ENCODE peak calls at places on chromosome 11, in four cellular contexts. One of them, this sample, is unnamed.

GRCh38 chr11:7579226-7579825 is 65.5 kb downstream of the PPFIBP2 start:
- DNase-seq in RCC 7860: no peak
- DNase-seq in LoVo: no peak
- DNase-seq in non-pigmented ciliary epithelial cell: no peak
- DNase-seq in this sample: no peak

GRCh38 chr11:267491-267994 is 10.7 kb upstream of the NLRP6 start:
- DNase-seq in RCC 7860: no peak
- DNase-seq in LoVo: peak
- DNase-seq in non-pigmented ciliary epithelial cell: no peak
- DNase-seq in this sample: peak

GRCh38 chr11:94845622-94846021 is 77.5 kb downstream of the AMOTL1 start:
- DNase-seq in RCC 7860: no peak
- DNase-seq in LoVo: no peak
- DNase-seq in non-pigmented ciliary epithelial cell: no peak
- DNase-seq in this sample: no peak

GRCh38 chr11:120001161-120002135 is 136.5 kb downstream of the TRIM29 start:
- DNase-seq in RCC 7860: no peak
- DNase-seq in LoVo: no peak
- DNase-seq in non-pigmented ciliary epithelial cell: no peak
- DNase-seq in this sample: no peak

GRCh38 chr11:77115181-77115611 is 12.6 kb downstream of the OMP start:
- DNase-seq in RCC 7860: no peak
- DNase-seq in LoVo: no peak
- DNase-seq in non-pigmented ciliary epithelial cell: no peak
- DNase-seq in this sample: no peak

GRCh38 chr11:118536726-118537125 is 5.7 kb downstream of the TMEM25 start:
- DNase-seq in RCC 7860: no peak
- DNase-seq in LoVo: no peak
- DNase-seq in non-pigmented ciliary epithelial cell: no peak
- DNase-seq in this sample: no peak

GRCh38 chr11:118232659-118233058 is 7.8 kb upstream of the JAML start:
- DNase-seq in RCC 7860: no peak
- DNase-seq in LoVo: no peak
- DNase-seq in non-pigmented ciliary epithelial cell: no peak
- DNase-seq in this sample: no peak

GRCh38 chr11:3165152-3165705 is at the start of gene OSBPL5:
- DNase-seq in RCC 7860: peak
- DNase-seq in LoVo: peak
- DNase-seq in non-pigmented ciliary epithelial cell: no peak
- DNase-seq in this sample: peak

GRCh38 chr11:19242184-19242932 is 1.6 kb upstream of the E2F8 start:
- DNase-seq in RCC 7860: no peak
- DNase-seq in LoVo: no peak
- DNase-seq in non-pigmented ciliary epithelial cell: no peak
- DNase-seq in this sample: no peak

GRCh38 chr11:48011125-48012050 is 31.0 kb downstream of the PTPRJ start:
- DNase-seq in RCC 7860: no peak
- DNase-seq in LoVo: no peak
- DNase-seq in non-pigmented ciliary epithelial cell: no peak
- DNase-seq in this sample: no peak

GRCh38 chr11:45142241-45142885 is 4.1 kb upstream of the PRDM11 start:
- DNase-seq in RCC 7860: no peak
- DNase-seq in LoVo: no peak
- DNase-seq in non-pigmented ciliary epithelial cell: no peak
- DNase-seq in this sample: no peak

GRCh38 chr11:127998421-127998820 is 588.9 kb downstream of the ETS1 start:
- DNase-seq in RCC 7860: no peak
- DNase-seq in LoVo: no peak
- DNase-seq in non-pigmented ciliary epithelial cell: no peak
- DNase-seq in this sample: no peak

GRCh38 chr11:27443746-27444465 is 28.7 kb downstream of the LGR4 start:
- DNase-seq in RCC 7860: no peak
- DNase-seq in LoVo: no peak
- DNase-seq in non-pigmented ciliary epithelial cell: no peak
- DNase-seq in this sample: no peak

GRCh38 chr11:83816572-83817187 is 530.5 kb upstream of the CCDC90B start:
- DNase-seq in RCC 7860: no peak
- DNase-seq in LoVo: peak
- DNase-seq in non-pigmented ciliary epithelial cell: no peak
- DNase-seq in this sample: peak

GRCh38 chr11:115304774-115305472 is 199.3 kb downstream of the CADM1 start:
- DNase-seq in RCC 7860: peak
- DNase-seq in LoVo: no peak
- DNase-seq in non-pigmented ciliary epithelial cell: no peak
- DNase-seq in this sample: no peak

GRCh38 chr11:20247540-20248138 is 87.4 kb upstream of the DBX1 start:
- DNase-seq in RCC 7860: no peak
- DNase-seq in LoVo: no peak
- DNase-seq in non-pigmented ciliary epithelial cell: no peak
- DNase-seq in this sample: no peak

GRCh38 chr11:33560729-33561128 is 139.9 kb downstream of the C11orf91 start:
- DNase-seq in RCC 7860: no peak
- DNase-seq in LoVo: no peak
- DNase-seq in non-pigmented ciliary epithelial cell: no peak
- DNase-seq in this sample: no peak

GRCh38 chr11:69864589-69864929 is 45.3 kb upstream of the FGF3 start:
- DNase-seq in RCC 7860: no peak
- DNase-seq in LoVo: no peak
- DNase-seq in non-pigmented ciliary epithelial cell: no peak
- DNase-seq in this sample: no peak

GRCh38 chr11:65506770-65507485 is 8.1 kb downstream of the MALAT1 start:
- DNase-seq in RCC 7860: no peak
- DNase-seq in LoVo: peak
- DNase-seq in non-pigmented ciliary epithelial cell: no peak
- DNase-seq in this sample: no peak

GRCh38 chr11:26541870-26542269 is 30.2 kb downstream of the MUC15 start:
- DNase-seq in RCC 7860: no peak
- DNase-seq in LoVo: no peak
- DNase-seq in non-pigmented ciliary epithelial cell: no peak
- DNase-seq in this sample: no peak

GRCh38 chr11:117970400-117971024 is 15.7 kb upstream of the IL10RA start:
- DNase-seq in RCC 7860: peak
- DNase-seq in LoVo: peak
- DNase-seq in non-pigmented ciliary epithelial cell: no peak
- DNase-seq in this sample: peak

GRCh38 chr11:116895053-116895757 is 57.8 kb upstream of the APOA1 start:
- DNase-seq in RCC 7860: no peak
- DNase-seq in LoVo: no peak
- DNase-seq in non-pigmented ciliary epithelial cell: no peak
- DNase-seq in this sample: no peak

GRCh38 chr11:33376331-33377099 is 119.3 kb downstream of the HIPK3 start:
- DNase-seq in RCC 7860: no peak
- DNase-seq in LoVo: no peak
- DNase-seq in non-pigmented ciliary epithelial cell: no peak
- DNase-seq in this sample: no peak

GRCh38 chr11:74185695-74186094 is 14.6 kb downstream of the PPME1 start:
- DNase-seq in RCC 7860: no peak
- DNase-seq in LoVo: no peak
- DNase-seq in non-pigmented ciliary epithelial cell: peak
- DNase-seq in this sample: no peak

GRCh38 chr11:11884774-11885481 is 43.2 kb downstream of the USP47 start:
- DNase-seq in RCC 7860: no peak
- DNase-seq in LoVo: no peak
- DNase-seq in non-pigmented ciliary epithelial cell: no peak
- DNase-seq in this sample: no peak

GRCh38 chr11:87030458-87031054 is 7.2 kb upstream of the TMEM135 start:
- DNase-seq in RCC 7860: peak
- DNase-seq in LoVo: no peak
- DNase-seq in non-pigmented ciliary epithelial cell: no peak
- DNase-seq in this sample: no peak

GRCh38 chr11:68051191-68052136 is 12.6 kb downstream of the TCIRG1 start:
- DNase-seq in RCC 7860: no peak
- DNase-seq in LoVo: no peak
- DNase-seq in non-pigmented ciliary epithelial cell: no peak
- DNase-seq in this sample: no peak

GRCh38 chr11:120523196-120523595 is 11.6 kb downstream of the GRIK4 start:
- DNase-seq in RCC 7860: no peak
- DNase-seq in LoVo: no peak
- DNase-seq in non-pigmented ciliary epithelial cell: no peak
- DNase-seq in this sample: no peak

GRCh38 chr11:84824624-84825023 is 802.5 kb downstream of the DLG2 start:
- DNase-seq in RCC 7860: no peak
- DNase-seq in LoVo: no peak
- DNase-seq in non-pigmented ciliary epithelial cell: no peak
- DNase-seq in this sample: no peak

GRCh38 chr11:2287102-2287501 is 14.6 kb downstream of the C11orf21 start:
- DNase-seq in RCC 7860: no peak
- DNase-seq in LoVo: no peak
- DNase-seq in non-pigmented ciliary epithelial cell: no peak
- DNase-seq in this sample: peak

GRCh38 chr11:92211576-92212167 is 12.9 kb upstream of the FAT3 start:
- DNase-seq in RCC 7860: no peak
- DNase-seq in LoVo: no peak
- DNase-seq in non-pigmented ciliary epithelial cell: no peak
- DNase-seq in this sample: no peak

GRCh38 chr11:12824281-12825041 is 150.2 kb downstream of the TEAD1 start:
- DNase-seq in RCC 7860: no peak
- DNase-seq in LoVo: no peak
- DNase-seq in non-pigmented ciliary epithelial cell: no peak
- DNase-seq in this sample: no peak

GRCh38 chr11:71256080-71256479 is 3.7 kb upstream of the SHANK2 start:
- DNase-seq in RCC 7860: no peak
- DNase-seq in LoVo: no peak
- DNase-seq in non-pigmented ciliary epithelial cell: no peak
- DNase-seq in this sample: no peak

GRCh38 chr11:34052608-34053160 is 1.2 kb downstream of the CAPRIN1 start:
- DNase-seq in RCC 7860: no peak
- DNase-seq in LoVo: no peak
- DNase-seq in non-pigmented ciliary epithelial cell: no peak
- DNase-seq in this sample: no peak

GRCh38 chr11:128189823-128190222 is 397.5 kb downstream of the ETS1 start:
- DNase-seq in RCC 7860: no peak
- DNase-seq in LoVo: no peak
- DNase-seq in non-pigmented ciliary epithelial cell: no peak
- DNase-seq in this sample: no peak

This sample was measured in AML-193.